ENCODE peak calls at places on chromosomes 3 and 15, in eight cellular contexts. S is cardiac fibroblast, K is AG04450, B is neural progenitor cell, F is AG09309, L is ascending aorta, D is esophagus muscularis mucosa, N is heart left ventricle. A is an unnamed sample.

GRCh38 chr3:183188895-183189462 is 26.4 kb upstream of the LAMP3 start:
- DNase-seq in S (peak), B (peak), N (no peak), L (no peak), F (no peak), K (no peak), D (no peak), A (no peak)

GRCh38 chr3:14508966-14509795 is 31.0 kb downstream of the GRIP2 start:
- DNase-seq in S (peak), F (no peak), B (peak), N (peak), L (peak), D (no peak), K (no peak), A (no peak)

GRCh38 chr15:88529021-88529630 is 17.4 kb downstream of the DET1 start:
- DNase-seq in D (no peak), S (peak), B (no peak), L (no peak), K (no peak), N (no peak), F (peak), A (no peak)

GRCh38 chr15:87687176-87687890 is 569.2 kb downstream of the NTRK3 start:
- DNase-seq in N (no peak), S (no peak), F (no peak), K (no peak), L (no peak), D (no peak), B (no peak), A (no peak)

GRCh38 chr15:63146684-63147083 is 10.6 kb downstream of the RPS27L start:
- DNase-seq in N (no peak), B (no peak), L (no peak), K (no peak), S (peak), F (no peak), D (no peak), A (no peak)

GRCh38 chr3:146968204-146968651 is 363.1 kb upstream of the PLSCR5 start:
- DNase-seq in K (peak), B (no peak), N (no peak), L (no peak), S (peak), D (no peak), F (peak), A (peak)

GRCh38 chr3:28244471-28244870 is 3.1 kb downstream of the CMC1 start:
- DNase-seq in D (no peak), L (no peak), K (no peak), F (no peak), B (no peak), S (no peak), N (no peak), A (no peak)

GRCh38 chr15:77898811-77899730 is 178.4 kb downstream of the TBC1D2B start:
- DNase-seq in F (no peak), B (no peak), S (no peak), D (no peak), K (no peak), N (peak), L (peak), A (no peak)

GRCh38 chr3:53226841-53227407 is 28.9 kb downstream of the TKT start:
- DNase-seq in N (no peak), F (no peak), B (no peak), K (no peak), S (no peak), L (no peak), D (no peak), A (no peak)

GRCh38 chr15:71138473-71138872 is 23.2 kb downstream of the THSD4 start:
- DNase-seq in K (no peak), L (no peak), F (no peak), N (no peak), S (no peak), D (peak), B (no peak), A (no peak)

GRCh38 chr15:20646529-20647142 is 105.0 kb upstream of the GOLGA6L6 start:
- DNase-seq in K (no peak), L (no peak), D (peak), B (no peak), S (no peak), N (no peak), F (no peak), A (no peak)

GRCh38 chr3:29764603-29765254 is 483.9 kb downstream of the RBMS3 start:
- DNase-seq in L (no peak), S (peak), F (peak), B (no peak), K (peak), D (no peak), N (no peak), A (peak)

GRCh38 chr3:63471781-63472180 is 180.7 kb upstream of the SNTN start:
- DNase-seq in D (no peak), B (no peak), L (no peak), F (no peak), N (no peak), S (no peak), K (no peak), A (no peak)

GRCh38 chr15:58931985-58932384 is 1.5 kb downstream of the SLTM start:
- DNase-seq in L (no peak), D (no peak), S (peak), F (peak), K (no peak), B (no peak), N (no peak), A (peak)

GRCh38 chr3:192130534-192131132 is 596.7 kb downstream of the FGF12 start:
- DNase-seq in L (no peak), D (no peak), K (no peak), S (peak), N (peak), B (peak), F (no peak), A (peak)

GRCh38 chr15:91133511-91133910 is 33.5 kb downstream of the SV2B start:
- DNase-seq in F (no peak), N (no peak), D (no peak), K (no peak), S (no peak), B (peak), L (no peak), A (no peak)

GRCh38 chr3:39707314-39707909 is 102.0 kb upstream of the MYRIP start:
- DNase-seq in S (peak), B (peak), D (no peak), N (no peak), F (peak), L (no peak), K (no peak), A (peak)

GRCh38 chr15:78930577-78931388 is 14.1 kb downstream of the CTSH start:
- DNase-seq in L (no peak), F (peak), S (peak), N (no peak), D (no peak), B (no peak), K (peak), A (peak)

GRCh38 chr3:145620002-145620401 is 541.0 kb downstream of the PLOD2 start:
- DNase-seq in S (no peak), D (no peak), L (no peak), N (no peak), K (no peak), F (no peak), B (no peak), A (no peak)

GRCh38 chr3:71984843-71985594 is 200.1 kb upstream of the PROK2 start:
- DNase-seq in K (no peak), S (no peak), D (no peak), L (no peak), F (no peak), B (no peak), N (no peak), A (no peak)

GRCh38 chr3:196198771-196199753 is 12.1 kb downstream of the ZDHHC19 start:
- DNase-seq in K (no peak), N (no peak), D (no peak), F (no peak), B (no peak), L (no peak), S (no peak), A (no peak)

GRCh38 chr3:10142707-10143560 is 1.4 kb downstream of the VHL start:
- DNase-seq in D (no peak), N (peak), B (no peak), S (no peak), K (no peak), F (no peak), L (no peak), A (no peak)

GRCh38 chr3:13136426-13136825 is 63.2 kb upstream of the IQSEC1 start:
- DNase-seq in N (no peak), D (no peak), F (no peak), L (no peak), K (no peak), B (no peak), S (no peak), A (no peak)

GRCh38 chr3:13139471-13140065 is 66.3 kb upstream of the IQSEC1 start:
- DNase-seq in S (no peak), N (no peak), K (no peak), B (no peak), D (no peak), F (no peak), L (peak), A (no peak)

GRCh38 chr3:13138566-13139145 is 65.4 kb upstream of the IQSEC1 start:
- DNase-seq in L (peak), S (no peak), F (no peak), B (no peak), N (no peak), K (no peak), D (no peak), A (no peak)

GRCh38 chr3:13135811-13136321 is 62.6 kb upstream of the IQSEC1 start:
- DNase-seq in N (no peak), F (no peak), S (no peak), K (no peak), L (peak), D (no peak), B (no peak), A (no peak)

DNA sequence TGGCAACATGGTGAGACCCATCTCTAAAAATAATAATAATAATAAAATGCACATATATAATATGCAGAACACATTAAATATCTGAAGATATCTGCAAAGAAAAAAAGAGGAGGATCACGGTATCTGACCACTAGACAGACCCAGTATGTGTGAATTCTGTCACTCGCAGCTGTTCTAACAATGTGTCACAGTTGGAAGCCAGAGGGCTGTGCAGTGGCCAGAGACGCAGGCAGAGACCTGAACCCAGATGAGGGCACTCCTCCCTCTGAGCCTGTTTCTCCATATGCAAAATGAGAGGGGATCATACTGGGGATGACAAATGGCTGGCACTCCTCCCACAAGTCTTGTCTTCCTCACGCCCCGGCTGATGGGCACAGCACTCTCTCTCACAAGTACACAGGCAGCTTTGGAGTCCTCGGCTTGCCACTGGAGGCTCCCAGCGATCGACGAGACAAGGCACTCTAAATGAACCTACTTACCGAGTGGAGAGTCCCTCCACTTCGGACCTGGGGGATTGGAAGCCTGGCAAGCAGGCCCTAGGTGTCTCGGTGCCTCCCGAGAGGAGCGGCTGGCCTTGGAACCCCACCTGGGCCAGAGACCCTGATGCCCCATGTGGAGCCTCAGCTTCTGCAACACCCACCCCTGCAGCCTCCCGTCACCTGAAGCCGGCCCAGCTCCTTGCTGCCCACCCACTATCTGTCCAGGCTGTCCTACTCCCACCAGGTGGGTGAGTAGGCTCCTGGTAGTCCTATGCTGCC is 64.8 kb upstream of the IQSEC1 start:
- DNase-seq in B (peak), N (no peak), F (no peak), L (peak), S (no peak), D (no peak), K (no peak), A (no peak)
- TF ChIP-seq CTCF in B (no peak), N (no peak), F (no peak), L (no peak), S (no peak), D (no peak), K (no peak), A (no peak)

DNA sequence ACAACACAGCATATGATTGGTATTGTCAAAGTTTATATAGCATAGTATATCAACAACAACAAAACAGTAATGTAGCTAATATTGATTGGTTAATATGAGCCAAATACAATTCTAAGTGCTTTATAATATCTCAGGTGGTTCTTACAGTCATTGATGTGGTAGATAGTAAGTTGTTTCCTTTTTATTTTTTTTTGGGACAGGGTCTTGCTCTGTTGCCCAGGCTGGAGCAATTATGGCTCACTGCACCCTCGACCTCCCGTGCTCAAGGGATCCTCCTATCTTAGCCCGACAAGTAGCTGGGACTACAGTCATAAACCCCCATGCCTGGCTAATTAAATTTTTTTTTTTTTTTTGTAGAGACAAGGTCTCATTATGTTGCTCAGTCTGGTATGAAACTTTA is 2.7 kb downstream of the RNF13 start:
- DNase-seq in K (no peak), L (no peak), S (no peak), F (no peak), B (no peak), D (no peak), N (no peak), A (no peak)
- H3K4me3 ChIP-seq in K (no peak), L (no peak), S (no peak), F (no peak), B (no peak), D (no peak), N (no peak), A (no peak)

DNA sequence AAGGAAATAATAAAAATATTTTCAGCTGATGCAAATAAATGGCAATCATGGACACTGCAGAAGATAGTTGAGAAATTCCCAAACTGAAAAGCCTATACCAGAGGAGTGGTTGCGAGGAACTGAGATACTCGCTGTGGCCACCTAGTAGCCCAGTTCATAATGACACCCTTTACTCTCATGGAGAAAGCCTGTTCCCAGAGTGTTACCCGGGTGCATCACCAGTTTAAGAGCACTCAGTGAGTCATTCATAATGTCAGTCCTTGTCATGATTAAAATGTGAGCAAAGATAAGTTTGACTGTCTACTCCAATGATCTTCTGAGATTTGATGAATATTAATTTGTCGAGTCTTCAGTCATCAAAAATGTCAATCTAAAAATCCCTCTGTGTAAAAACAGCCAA is 138.4 kb upstream of the LRRC3B start:
- DNase-seq in S (no peak), K (no peak), L (no peak), N (no peak), B (peak), F (no peak), D (no peak), A (no peak)
- TF ChIP-seq CTCF in S (no peak), K (no peak), L (no peak), N (no peak), B (peak), F (no peak), D (no peak), A (no peak)

GRCh38 chr3:154210986-154211385 is 89.8 kb downstream of the ARHGEF26 start:
- DNase-seq in B (no peak), F (no peak), S (no peak), K (no peak), N (no peak), D (no peak), L (no peak), A (no peak)
- H3K4me3 ChIP-seq in B (no peak), F (no peak), S (no peak), K (no peak), N (no peak), D (no peak), L (no peak), A (no peak)

GRCh38 chr3:61177450-61177849 is 73.8 kb downstream of the FHIT start:
- DNase-seq in N (no peak), L (no peak), K (no peak), F (no peak), D (no peak), B (no peak), S (no peak), A (no peak)

GRCh38 chr3:61168286-61168685 is 83.0 kb downstream of the FHIT start:
- DNase-seq in B (no peak), K (no peak), L (no peak), F (no peak), S (no peak), N (no peak), D (no peak), A (no peak)

GRCh38 chr3:61173685-61174084 is 77.6 kb downstream of the FHIT start:
- DNase-seq in N (no peak), D (no peak), S (no peak), F (no peak), L (no peak), B (no peak), K (no peak), A (no peak)

GRCh38 chr3:61169621-61170251 is 81.5 kb downstream of the FHIT start:
- DNase-seq in B (no peak), F (no peak), D (no peak), K (no peak), N (no peak), S (no peak), L (no peak), A (no peak)

DNA sequence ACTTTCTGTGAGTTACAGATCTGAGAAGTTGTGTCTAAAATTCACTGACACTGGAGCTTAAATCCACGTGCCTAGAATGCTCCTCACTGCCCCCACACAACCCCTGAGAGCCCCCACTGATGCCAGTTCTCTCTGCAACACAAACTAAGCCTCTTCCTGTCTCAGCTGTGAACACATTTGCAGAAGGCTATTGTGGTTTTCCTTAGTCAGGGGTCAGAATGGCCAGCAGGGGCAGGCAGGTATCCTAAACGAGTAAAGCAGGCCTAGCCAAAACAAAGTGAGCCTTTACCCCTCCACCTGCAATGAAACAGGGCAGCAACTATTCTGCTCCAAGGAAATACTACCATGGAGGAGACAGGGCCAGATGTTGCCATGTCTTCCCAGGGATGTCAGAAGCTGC is 78.6 kb downstream of the FHIT start:
- DNase-seq in K (no peak), F (no peak), L (no peak), S (no peak), B (peak), D (no peak), N (no peak), A (no peak)
- TF ChIP-seq CTCF in K (no peak), F (no peak), L (no peak), S (no peak), B (peak), D (no peak), N (no peak), A (no peak)

GRCh38 chr3:177827517-177828249 is 630.4 kb upstream of the TBL1XR1 start:
- DNase-seq in B (no peak), N (no peak), K (peak), S (peak), L (no peak), D (no peak), F (peak), A (peak)
- H3K4me3 ChIP-seq in B (no peak), N (no peak), K (no peak), S (no peak), L (no peak), D (no peak), F (no peak), A (no peak)

GRCh38 chr3:125163739-125164601 is 48.6 kb downstream of the SLC12A8 start:
- DNase-seq in L (no peak), K (no peak), D (no peak), B (peak), N (peak), S (peak), F (no peak), A (no peak)
- TF ChIP-seq CTCF in L (no peak), K (no peak), D (peak), B (peak), N (peak), S (peak), F (peak), A (peak)

GRCh38 chr15:46714959-46715358 is 1002.3 kb upstream of the SEMA6D start:
- DNase-seq in N (no peak), D (no peak), F (no peak), S (no peak), B (peak), K (no peak), L (no peak), A (no peak)
- H3K4me3 ChIP-seq in N (no peak), D (no peak), F (no peak), S (no peak), B (no peak), K (no peak), L (no peak), A (no peak)

DNA sequence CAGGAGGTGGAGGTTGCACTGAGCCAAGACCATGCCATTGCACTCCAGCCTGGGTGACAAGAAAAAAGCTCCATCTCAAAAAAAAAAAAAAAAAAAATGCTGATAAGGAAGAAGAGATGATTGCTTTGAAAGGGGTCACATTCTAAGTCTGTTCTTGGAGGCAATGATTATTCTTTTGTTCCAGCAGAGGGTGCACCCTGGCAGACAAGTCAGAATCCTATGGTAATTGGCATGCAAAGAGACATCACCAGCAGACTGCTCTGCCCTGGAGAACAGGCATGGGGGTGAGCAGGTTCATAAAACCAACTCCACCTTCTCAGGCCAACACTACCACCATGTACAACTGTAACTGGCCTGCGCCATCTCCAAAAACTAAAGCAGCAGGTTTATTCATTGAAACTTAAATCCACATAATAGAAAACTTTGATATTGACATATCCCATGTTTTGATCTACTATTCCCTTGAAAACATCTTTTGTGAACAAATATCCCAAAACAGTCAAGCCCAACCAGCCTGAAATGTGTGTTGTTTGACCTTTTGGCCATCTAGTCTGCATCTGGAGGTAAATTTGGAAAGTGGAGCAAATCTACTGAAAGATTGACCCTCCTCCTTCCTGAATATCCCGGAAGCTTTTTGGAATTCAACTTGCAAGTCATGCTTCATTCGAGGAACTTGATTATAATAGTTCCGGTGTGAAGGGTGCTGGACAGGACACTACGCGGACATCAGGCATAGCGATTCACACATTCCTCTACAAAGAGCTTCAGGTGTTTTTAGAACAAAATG is 100.3 kb downstream of the MECOM start:
- DNase-seq in S (peak), F (no peak), N (no peak), K (no peak), D (no peak), L (no peak), B (no peak), A (no peak)
- TF ChIP-seq CTCF in S (no peak), F (peak), N (no peak), K (no peak), D (peak), L (no peak), B (no peak), A (no peak)

DNA sequence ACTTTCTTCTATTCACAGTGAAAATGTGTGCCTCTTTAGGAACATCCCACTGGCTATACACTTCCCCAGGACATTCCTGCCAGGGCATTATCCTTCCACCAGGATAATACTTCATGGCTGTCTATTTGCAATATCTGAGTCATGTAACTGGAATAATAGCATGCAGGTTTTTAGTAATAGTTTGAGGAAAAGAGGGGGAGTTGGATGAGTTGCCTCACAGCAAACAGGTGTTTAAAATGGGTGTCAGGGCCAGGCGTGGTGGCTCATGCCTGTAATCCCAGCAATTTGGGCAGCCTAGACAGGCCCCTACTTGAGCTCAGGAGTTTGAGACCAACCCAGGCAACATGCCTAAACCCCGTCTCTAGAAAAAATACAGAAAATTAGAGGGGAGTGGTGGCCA is 585.9 kb downstream of the DIPK2A start:
- DNase-seq in L (no peak), N (no peak), S (no peak), D (no peak), F (no peak), B (no peak), K (no peak), A (no peak)
- H3K4me3 ChIP-seq in L (no peak), N (no peak), S (no peak), D (no peak), F (no peak), B (no peak), K (no peak), A (no peak)